ENCODE peak calls at places on chromosomes 4 and X, in five cellular contexts. K is IMR-90, Y is PC-3, V is MM.1S, A is H9. O is an unnamed sample.

GRCh38 chrX:29478336-29479069 is 736.9 kb upstream of the MAGEB2 start:
- DNase-seq in K (peak; percentile 26), Y (peak; percentile 51), V (peak; percentile 61), A (peak; percentile 46), O (peak; percentile 19)

GRCh38 chr4:72641611-72642010 is 72.6 kb upstream of the ADAMTS3 start:
- DNase-seq in K (no peak), Y (no peak), V (no peak), A (no peak), O (peak; percentile 14)

GRCh38 chrX:149021164-149021563 is 483.9 kb downstream of the IDS start:
- DNase-seq in K (no peak), Y (no peak), V (no peak), A (no peak), O (no peak)

GRCh38 chrX:100449696-100450606 is 39.9 kb upstream of the PCDH19 start:
- DNase-seq in K (no peak), Y (peak; percentile 22), V (no peak), A (peak; percentile 32), O (no peak)

GRCh38 chr4:31045151-31045550 is 325.0 kb downstream of the PCDH7 start:
- DNase-seq in K (no peak), Y (peak; percentile 16), V (no peak), A (no peak), O (no peak)

GRCh38 chr4:74473155-74473811 is 28.3 kb downstream of the AREG start:
- DNase-seq in K (peak; percentile 91), Y (peak; percentile 82), V (no peak), A (no peak), O (peak; percentile 80)

GRCh38 chr4:113434247-113434587 is 327.3 kb downstream of the CAMK2D start:
- DNase-seq in K (peak; percentile 39), Y (no peak), V (no peak), A (no peak), O (no peak)

GRCh38 chr4:6470502-6471302 is 1.7 kb downstream of the PPP2R2C start:
- DNase-seq in K (peak; percentile 7), Y (peak; percentile 68), V (no peak), A (peak; percentile 44), O (peak; percentile 30)

GRCh38 chr4:14169460-14169859 is 541.9 kb upstream of the BOD1L1 start:
- DNase-seq in K (peak; percentile 65), Y (peak; percentile 45), V (no peak), A (no peak), O (peak; percentile 78)

GRCh38 chr4:89572224-89572858 is 264.6 kb downstream of the SNCA start:
- DNase-seq in K (no peak), Y (no peak), V (no peak), A (no peak), O (no peak)

GRCh38 chrX:69024931-69025330 is 140.3 kb downstream of the PJA1 start:
- DNase-seq in K (peak; percentile 59), Y (peak; percentile 81), V (no peak), A (peak; percentile 59), O (peak; percentile 75)

GRCh38 chr4:83535945-83536648 is at the start of gene GPAT3:
- DNase-seq in K (peak; percentile 45), Y (peak; percentile 87), V (peak; percentile 55), A (peak; percentile 69), O (peak; percentile 82)

DNA sequence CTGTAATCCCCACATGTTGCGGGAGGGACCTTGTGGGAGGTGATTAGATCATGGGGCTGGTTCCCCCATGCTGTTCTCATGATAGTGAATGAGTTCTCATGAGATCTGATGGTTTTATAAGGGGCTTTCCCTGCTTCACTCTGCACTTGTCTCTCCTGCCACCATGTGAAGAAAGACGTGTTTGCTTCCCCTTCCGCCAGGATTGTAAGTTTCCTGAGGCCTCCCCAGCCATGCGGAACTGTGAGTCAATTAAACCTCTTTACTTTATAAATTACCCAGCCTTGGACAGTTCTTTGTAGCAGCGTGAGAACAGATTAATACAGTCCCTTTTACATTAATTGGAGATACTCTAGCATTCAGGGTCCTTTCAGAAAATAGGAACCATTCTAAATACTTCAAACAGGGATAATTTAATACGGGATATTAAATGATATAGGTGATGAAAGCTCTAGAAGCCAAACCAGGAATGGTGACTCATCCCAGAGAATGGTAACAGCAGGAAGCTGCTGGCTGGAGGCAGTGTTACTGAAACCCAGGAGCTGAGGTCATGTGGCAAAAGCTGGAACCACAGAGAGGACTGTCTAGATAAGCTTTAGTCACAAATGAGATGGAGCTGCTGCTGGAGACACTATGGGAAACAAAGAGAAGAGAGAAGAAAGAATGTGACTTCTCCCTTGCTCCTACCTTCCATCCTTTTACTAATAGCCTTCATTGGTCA is 57.3 kb downstream of the GSTCD start:
- DNase-seq in K (peak; percentile 94), Y (peak; percentile 85), V (no peak), A (peak; percentile 39), O (peak; percentile 92)
- H3K4me2 ChIP-seq in K (no peak overlapping the region), Y (peak overlapping the region; percentile 10), V (no peak overlapping the region), A (no peak overlapping the region), O (peak overlapping the region; percentile 18)

GRCh38 chr4:140052050-140052449 is 101.9 kb downstream of the MAML3 start:
- DNase-seq in K (peak; percentile 51), Y (peak; percentile 51), V (peak; percentile 44), A (no peak), O (peak; percentile 29)
- H3K4me1 ChIP-seq in K (peaks cover 5% of the 10 kb centered on the region), Y (peaks cover 31% of the 10 kb centered on the region), V (no peaks in the 10 kb centered on the region), A (peaks cover 11% of the 10 kb centered on the region), O (peaks cover 7% of the 10 kb centered on the region)

GRCh38 chr4:185108185-185108584 is 34.9 kb upstream of the SLC25A4 start:
- DNase-seq in K (no peak), Y (no peak), V (no peak), A (no peak), O (no peak)
- H3K4me2 ChIP-seq in K (no peak overlapping the region), Y (no peak overlapping the region), V (no peak overlapping the region), A (peak overlapping the region; percentile 10), O (no peak overlapping the region)

GRCh38 chrX:49166914-49167739 is 4.6 kb downstream of the MAGIX start:
- DNase-seq in K (peak; percentile 73), Y (peak; percentile 61), V (peak; percentile 65), A (no peak), O (peak; percentile 78)

GRCh38 chrX:49164589-49165360 is 2.2 kb downstream of the MAGIX start:
- DNase-seq in K (no peak), Y (no peak), V (no peak), A (no peak), O (no peak)

GRCh38 chrX:49167740-49168108 is 4.0 kb upstream of the PLP2 start:
- DNase-seq in K (no peak), Y (no peak), V (no peak), A (no peak), O (no peak)

GRCh38 chrX:49163555-49164419 is 1.2 kb downstream of the MAGIX start:
- DNase-seq in K (peak; percentile 73), Y (peak; percentile 88), V (peak; percentile 73), A (peak; percentile 89), O (peak; percentile 73)

DNA sequence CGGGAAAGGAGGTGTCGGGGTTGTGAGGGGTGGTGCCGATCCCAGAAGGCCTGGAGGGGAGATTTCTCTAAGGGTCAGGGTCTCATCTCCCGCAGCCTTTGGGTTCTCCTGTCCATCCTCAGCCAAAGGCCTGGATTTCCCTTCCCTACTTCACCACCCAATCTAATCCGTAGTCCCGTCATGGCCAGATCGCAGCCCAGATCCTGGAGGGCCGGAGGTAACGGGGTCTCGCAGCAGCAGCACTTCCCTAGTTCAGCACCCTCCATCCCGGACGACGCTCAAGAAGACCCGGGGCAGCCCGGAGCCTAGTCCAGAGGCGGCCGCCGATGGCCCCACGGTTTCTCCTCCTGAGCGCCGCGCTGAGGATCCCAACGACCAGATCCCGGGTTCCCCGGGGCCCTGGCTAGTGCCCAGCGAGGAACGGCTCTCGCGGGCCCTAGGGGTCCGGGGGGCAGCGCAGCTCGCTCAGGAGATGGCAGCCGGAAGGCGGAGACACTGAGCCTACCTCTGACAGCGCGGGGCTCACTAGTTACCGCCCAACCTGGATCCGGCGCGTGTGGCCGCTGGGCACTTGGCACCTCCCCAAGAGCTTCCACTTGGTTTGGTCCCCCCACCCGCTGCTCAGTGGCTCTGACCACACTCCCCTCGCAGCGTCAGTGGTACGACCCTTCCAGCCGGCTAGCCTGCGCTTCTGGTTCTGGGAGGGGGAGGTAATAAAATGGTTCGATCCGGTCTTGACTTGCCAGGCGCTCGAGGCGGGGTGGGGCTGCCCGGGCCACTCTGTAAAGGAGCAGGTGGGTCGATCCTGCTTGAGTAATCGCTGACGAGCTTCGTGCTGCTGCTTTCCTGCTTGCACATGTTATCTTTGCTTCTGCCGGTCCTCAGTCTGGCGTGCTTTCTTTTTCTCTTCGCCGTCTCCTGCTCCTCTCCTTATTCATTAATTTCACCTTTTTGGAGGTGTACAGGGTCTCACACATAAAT is 3.6 kb downstream of the MAGIX start:
- DNase-seq in K (peak; percentile 61), Y (no peak), V (peak; percentile 87), A (peak; percentile 94), O (peak; percentile 88)
- H3K4me1 ChIP-seq in K (peaks cover 9% of the 10 kb centered on the region), Y (peaks cover 22% of the 10 kb centered on the region), V (peaks cover 5% of the 10 kb centered on the region), A (no peaks in the 10 kb centered on the region), O (peaks cover 7% of the 10 kb centered on the region)

DNA sequence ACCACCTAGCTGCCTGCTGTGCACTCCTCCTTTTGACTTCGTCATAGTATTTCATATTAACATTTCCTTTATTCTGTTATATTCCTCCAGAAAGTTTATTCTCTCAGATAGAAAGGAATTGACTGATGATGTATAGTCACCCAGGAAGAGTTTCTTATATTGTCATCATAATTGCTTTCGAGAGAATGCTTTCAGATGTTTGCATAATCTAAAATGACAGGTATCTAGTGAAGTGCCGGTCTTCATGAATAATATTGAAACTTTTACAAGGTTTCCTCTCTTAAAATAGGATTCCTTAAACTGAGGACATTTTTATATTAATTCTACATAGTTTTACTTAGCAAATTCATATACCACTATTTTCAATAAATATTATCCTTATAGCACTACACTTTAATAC is 10.1 kb downstream of the SEC24D start:
- DNase-seq in K (no peak), Y (no peak), V (no peak), A (no peak), O (no peak)
- H3K4me2 ChIP-seq in K (no peak overlapping the region), Y (no peak overlapping the region), V (peak overlapping the region; percentile 4), A (no peak overlapping the region), O (no peak overlapping the region)

DNA sequence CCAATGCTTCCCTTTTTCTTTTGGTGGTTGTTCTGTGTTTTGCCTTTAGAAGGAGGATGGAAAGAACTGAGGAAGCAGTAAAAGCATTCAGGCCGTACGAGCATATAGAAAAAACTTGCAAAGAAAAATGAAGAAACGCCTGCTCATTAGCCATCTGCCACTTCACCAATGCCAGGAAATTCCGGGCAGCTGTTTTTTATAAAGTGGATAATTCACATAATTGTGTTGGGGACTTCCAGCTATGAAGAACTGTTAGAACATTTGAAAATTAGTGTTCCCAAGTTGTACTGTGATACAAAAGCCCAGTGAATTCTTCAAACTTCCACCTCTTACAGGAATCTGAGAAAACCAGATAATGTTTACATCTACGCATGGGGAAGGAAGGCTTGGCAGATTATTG is 11.7 kb downstream of the RELL1 start:
- DNase-seq in K (no peak), Y (no peak), V (no peak), A (no peak), O (no peak)
- H3K4me1 ChIP-seq in K (no peaks in the 10 kb centered on the region), Y (no peaks in the 10 kb centered on the region), V (peaks cover 35% of the 10 kb centered on the region), A (no peaks in the 10 kb centered on the region), O (peaks cover 11% of the 10 kb centered on the region)

DNA sequence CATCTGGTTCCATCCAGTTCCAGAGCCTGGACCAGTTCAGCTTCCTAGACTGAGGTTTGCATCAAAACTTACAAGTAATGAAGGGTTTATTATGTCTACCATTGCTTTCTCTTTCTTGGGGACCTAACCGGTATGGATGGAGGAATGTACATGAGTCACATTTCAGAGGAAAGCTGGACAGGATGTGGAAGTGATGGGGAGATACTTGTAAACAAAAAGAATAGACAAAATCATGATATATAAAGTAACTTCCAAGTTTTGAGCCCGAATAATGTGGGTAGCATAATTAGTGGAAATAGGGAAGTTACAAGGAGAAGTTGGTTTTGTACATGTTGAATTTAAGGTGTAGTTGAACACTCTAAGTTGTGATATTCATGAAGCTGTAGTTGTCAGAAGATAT is 14.9 kb downstream of the FNIP2 start:
- DNase-seq in K (peak; percentile 76), Y (peak; percentile 24), V (no peak), A (no peak), O (peak; percentile 35)
- H3K4me2 ChIP-seq in K (peak overlapping the region; percentile 78), Y (no peak overlapping the region), V (no peak overlapping the region), A (no peak overlapping the region), O (peak overlapping the region; percentile 56)

O was measured in mammary epithelial cell.